ENCODE peak calls at places on chromosomes 2 and 18, in seven cellular contexts. R is kidney tubule cell; V is mesenteric fat pad; U is stimulated activated CD4-positive, alpha-beta T cell treated with anti-CD3 and anti-CD28 coated beads, Interleukin-4, amount 100 ng/mL, for 48 hours; D is HS-5; P is HL-60; T is NCI-H1417. J is an unnamed sample.

GRCh38 chr18:45662468-45662867 is 47.2 kb downstream of the SLC14A2 start:
- DNase-seq in R (peak), V (no peak), U (no peak), D (no peak), P (no peak), T (no peak), J (no peak)

GRCh38 chr2:71746946-71747501 is 293.7 kb downstream of the DYSF start:
- DNase-seq in R (no peak), V (no peak), U (no peak), D (no peak), P (no peak), T (no peak), J (no peak)

GRCh38 chr2:28567076-28567471 is 71.2 kb downstream of the PLB1 start:
- DNase-seq in R (no peak), V (no peak), U (no peak), D (no peak), P (no peak), T (peak), J (no peak)

GRCh38 chr18:56083889-56084288 is 495.9 kb upstream of the TCF4 start:
- DNase-seq in R (no peak), V (no peak), U (no peak), D (no peak), P (no peak), T (peak), J (no peak)

GRCh38 chr2:74333175-74333574 is 10.0 kb downstream of the SLC4A5 start:
- DNase-seq in R (peak), V (no peak), U (no peak), D (no peak), P (peak), T (peak), J (peak)

GRCh38 chr2:151716721-151717120 is 17.6 kb downstream of the NEB start:
- DNase-seq in R (peak), V (no peak), U (no peak), D (no peak), P (no peak), T (no peak), J (no peak)

GRCh38 chr2:185875532-185875931 is 136.9 kb downstream of the FSIP2 start:
- DNase-seq in R (no peak), V (no peak), U (no peak), D (no peak), P (no peak), T (no peak), J (no peak)

GRCh38 chr2:108927405-108927804 is 61.6 kb downstream of the EDAR start:
- DNase-seq in R (no peak), V (no peak), U (no peak), D (no peak), P (no peak), T (no peak), J (no peak)

GRCh38 chr2:28545590-28546195 is 49.8 kb downstream of the PLB1 start:
- DNase-seq in R (no peak), V (no peak), U (no peak), D (no peak), P (no peak), T (no peak), J (no peak)

GRCh38 chr2:172931923-172932520 is 143.6 kb upstream of the MAP3K20 start:
- DNase-seq in R (peak), V (no peak), U (peak), D (peak), P (peak), T (peak), J (no peak)

GRCh38 chr2:23566236-23567142 is 181.5 kb downstream of the KLHL29 start:
- DNase-seq in R (peak), V (no peak), U (no peak), D (no peak), P (peak), T (peak), J (peak)

GRCh38 chr2:70719231-70719630 is 48.8 kb downstream of the ADD2 start:
- DNase-seq in R (no peak), V (no peak), U (no peak), D (no peak), P (no peak), T (no peak), J (peak)

GRCh38 chr18:50969448-50969847 is 1.6 kb downstream of the ELAC1 start:
- DNase-seq in R (no peak), V (no peak), U (no peak), D (no peak), P (no peak), T (peak), J (no peak)

GRCh38 chr2:41764919-41765318 is 282.9 kb upstream of the PKDCC start:
- DNase-seq in R (no peak), V (no peak), U (no peak), D (no peak), P (no peak), T (peak), J (no peak)

GRCh38 chr18:33123852-33124251 is 316.7 kb downstream of the CCDC178 start:
- DNase-seq in R (no peak), V (no peak), U (no peak), D (no peak), P (no peak), T (peak), J (no peak)

GRCh38 chr2:168825149-168825548 is 22.7 kb downstream of the NOSTRIN start:
- DNase-seq in R (no peak), V (no peak), U (no peak), D (no peak), P (no peak), T (no peak), J (no peak)

GRCh38 chr2:240925191-240925575 is 19.0 kb downstream of the CROCC2 start:
- DNase-seq in R (no peak), V (peak), U (no peak), D (no peak), P (no peak), T (no peak), J (peak)

GRCh38 chr2:219184116-219184515 is 6.0 kb downstream of the RETREG2 start:
- DNase-seq in R (no peak), V (no peak), U (no peak), D (no peak), P (no peak), T (no peak), J (no peak)

GRCh38 chr2:30512243-30512866 is 65.3 kb downstream of the LCLAT1 start:
- DNase-seq in R (no peak), V (no peak), U (no peak), D (no peak), P (no peak), T (peak), J (no peak)

GRCh38 chr2:128791120-128791982 is 472.7 kb upstream of the HS6ST1 start:
- DNase-seq in R (no peak), V (peak), U (no peak), D (no peak), P (no peak), T (no peak), J (no peak)